ENCODE peak calls at places on chromosomes 6 and 20, in six cellular contexts. One of them, this sample, is unnamed.

GRCh38 chr6:139635401-139636130 is 261.1 kb upstream of the CITED2 start:
- DNase-seq in CMK: no peak
- DNase-seq in T-cell: no peak
- DNase-seq in activated T-cell treated with anti-CD3 and anti-CD28 coated beads, Interleukin-2, amount 50 U/mL, for 72 hours: no peak
- DNase-seq in IMR-90: no peak
- DNase-seq in nephron progenitor cell: no peak
- DNase-seq in this sample: no peak

GRCh38 chr6:35185302-35185681 is 28.5 kb upstream of the SCUBE3 start:
- DNase-seq in CMK: no peak
- DNase-seq in T-cell: no peak
- DNase-seq in activated T-cell treated with anti-CD3 and anti-CD28 coated beads, Interleukin-2, amount 50 U/mL, for 72 hours: no peak
- DNase-seq in IMR-90: peak; percentile 51
- DNase-seq in nephron progenitor cell: no peak
- DNase-seq in this sample: peak; percentile 61

GRCh38 chr6:104887350-104887749 is 27.6 kb upstream of the HACE1 start:
- DNase-seq in CMK: no peak
- DNase-seq in T-cell: no peak
- DNase-seq in activated T-cell treated with anti-CD3 and anti-CD28 coated beads, Interleukin-2, amount 50 U/mL, for 72 hours: no peak
- DNase-seq in IMR-90: peak; percentile 47
- DNase-seq in nephron progenitor cell: peak; percentile 55
- DNase-seq in this sample: no peak

GRCh38 chr6:71982385-71982784 is 96.0 kb downstream of the RIMS1 start:
- DNase-seq in CMK: no peak
- DNase-seq in T-cell: no peak
- DNase-seq in activated T-cell treated with anti-CD3 and anti-CD28 coated beads, Interleukin-2, amount 50 U/mL, for 72 hours: no peak
- DNase-seq in IMR-90: peak; percentile 1
- DNase-seq in nephron progenitor cell: no peak
- DNase-seq in this sample: no peak

GRCh38 chr20:45950330-45950646 is 15.8 kb downstream of the PCIF1 start:
- DNase-seq in CMK: no peak
- DNase-seq in T-cell: no peak
- DNase-seq in activated T-cell treated with anti-CD3 and anti-CD28 coated beads, Interleukin-2, amount 50 U/mL, for 72 hours: no peak
- DNase-seq in IMR-90: no peak
- DNase-seq in nephron progenitor cell: no peak
- DNase-seq in this sample: peak; percentile 59

GRCh38 chr6:51514396-51515051 is 572.9 kb downstream of the PKHD1 start:
- DNase-seq in CMK: no peak
- DNase-seq in T-cell: no peak
- DNase-seq in activated T-cell treated with anti-CD3 and anti-CD28 coated beads, Interleukin-2, amount 50 U/mL, for 72 hours: no peak
- DNase-seq in IMR-90: no peak
- DNase-seq in nephron progenitor cell: no peak
- DNase-seq in this sample: no peak

GRCh38 chr6:105332576-105332975 is 70.3 kb downstream of the PREP start:
- DNase-seq in CMK: no peak
- DNase-seq in T-cell: no peak
- DNase-seq in activated T-cell treated with anti-CD3 and anti-CD28 coated beads, Interleukin-2, amount 50 U/mL, for 72 hours: no peak
- DNase-seq in IMR-90: no peak
- DNase-seq in nephron progenitor cell: no peak
- DNase-seq in this sample: no peak

GRCh38 chr6:8837343-8837742 is 402.0 kb upstream of the SLC35B3 start:
- DNase-seq in CMK: no peak
- DNase-seq in T-cell: no peak
- DNase-seq in activated T-cell treated with anti-CD3 and anti-CD28 coated beads, Interleukin-2, amount 50 U/mL, for 72 hours: no peak
- DNase-seq in IMR-90: no peak
- DNase-seq in nephron progenitor cell: peak; percentile 3
- DNase-seq in this sample: no peak

GRCh38 chr6:161273752-161274487 is at the start of gene AGPAT4:
- DNase-seq in CMK: peak; percentile 83
- DNase-seq in T-cell: peak; percentile 69
- DNase-seq in activated T-cell treated with anti-CD3 and anti-CD28 coated beads, Interleukin-2, amount 50 U/mL, for 72 hours: peak; percentile 72
- DNase-seq in IMR-90: peak; percentile 98
- DNase-seq in nephron progenitor cell: peak; percentile 64
- DNase-seq in this sample: peak; percentile 82

GRCh38 chr6:22146581-22147468 is 150.0 kb downstream of the PRL start:
- DNase-seq in CMK: no peak
- DNase-seq in T-cell: peak; percentile 4
- DNase-seq in activated T-cell treated with anti-CD3 and anti-CD28 coated beads, Interleukin-2, amount 50 U/mL, for 72 hours: peak; percentile 2
- DNase-seq in IMR-90: no peak
- DNase-seq in nephron progenitor cell: peak; percentile 13
- DNase-seq in this sample: no peak

GRCh38 chr6:39665871-39666270 is 59.3 kb downstream of the KIF6 start:
- DNase-seq in CMK: no peak
- DNase-seq in T-cell: no peak
- DNase-seq in activated T-cell treated with anti-CD3 and anti-CD28 coated beads, Interleukin-2, amount 50 U/mL, for 72 hours: no peak
- DNase-seq in IMR-90: peak; percentile 4
- DNase-seq in nephron progenitor cell: no peak
- DNase-seq in this sample: no peak

GRCh38 chr6:87673237-87673636 is 28.8 kb downstream of the AKIRIN2 start:
- DNase-seq in CMK: no peak
- DNase-seq in T-cell: no peak
- DNase-seq in activated T-cell treated with anti-CD3 and anti-CD28 coated beads, Interleukin-2, amount 50 U/mL, for 72 hours: no peak
- DNase-seq in IMR-90: no peak
- DNase-seq in nephron progenitor cell: no peak
- DNase-seq in this sample: no peak

GRCh38 chr20:49646126-49646525 is 67.6 kb downstream of the B4GALT5 start:
- DNase-seq in CMK: no peak
- DNase-seq in T-cell: no peak
- DNase-seq in activated T-cell treated with anti-CD3 and anti-CD28 coated beads, Interleukin-2, amount 50 U/mL, for 72 hours: no peak
- DNase-seq in IMR-90: peak; percentile 91
- DNase-seq in nephron progenitor cell: no peak
- DNase-seq in this sample: no peak

GRCh38 chr20:1824177-1824576 is 71.0 kb upstream of the SIRPA start:
- DNase-seq in CMK: no peak
- DNase-seq in T-cell: no peak
- DNase-seq in activated T-cell treated with anti-CD3 and anti-CD28 coated beads, Interleukin-2, amount 50 U/mL, for 72 hours: no peak
- DNase-seq in IMR-90: no peak
- DNase-seq in nephron progenitor cell: no peak
- DNase-seq in this sample: no peak

GRCh38 chr6:17397764-17398194 is 4.4 kb downstream of the CAP2 start:
- DNase-seq in CMK: no peak
- DNase-seq in T-cell: no peak
- DNase-seq in activated T-cell treated with anti-CD3 and anti-CD28 coated beads, Interleukin-2, amount 50 U/mL, for 72 hours: no peak
- DNase-seq in IMR-90: no peak
- DNase-seq in nephron progenitor cell: no peak
- DNase-seq in this sample: no peak

GRCh38 chr6:157741889-157742615 is 81.0 kb upstream of the SNX9 start:
- DNase-seq in CMK: no peak
- DNase-seq in T-cell: no peak
- DNase-seq in activated T-cell treated with anti-CD3 and anti-CD28 coated beads, Interleukin-2, amount 50 U/mL, for 72 hours: no peak
- DNase-seq in IMR-90: no peak
- DNase-seq in nephron progenitor cell: no peak
- DNase-seq in this sample: no peak

GRCh38 chr6:90131614-90132423 is 164.8 kb downstream of the BACH2 start:
- DNase-seq in CMK: no peak
- DNase-seq in T-cell: no peak
- DNase-seq in activated T-cell treated with anti-CD3 and anti-CD28 coated beads, Interleukin-2, amount 50 U/mL, for 72 hours: no peak
- DNase-seq in IMR-90: peak; percentile 63
- DNase-seq in nephron progenitor cell: no peak
- DNase-seq in this sample: no peak

GRCh38 chr20:22303523-22303922 is 280.8 kb downstream of the FOXA2 start:
- DNase-seq in CMK: no peak
- DNase-seq in T-cell: no peak
- DNase-seq in activated T-cell treated with anti-CD3 and anti-CD28 coated beads, Interleukin-2, amount 50 U/mL, for 72 hours: no peak
- DNase-seq in IMR-90: no peak
- DNase-seq in nephron progenitor cell: no peak
- DNase-seq in this sample: no peak

GRCh38 chr20:25369529-25369928 is 21.1 kb downstream of the ABHD12 start:
- DNase-seq in CMK: no peak
- DNase-seq in T-cell: no peak
- DNase-seq in activated T-cell treated with anti-CD3 and anti-CD28 coated beads, Interleukin-2, amount 50 U/mL, for 72 hours: no peak
- DNase-seq in IMR-90: no peak
- DNase-seq in nephron progenitor cell: no peak
- DNase-seq in this sample: no peak

This sample was measured in activated effector memory CD4-positive, alpha-beta T cell treated with anti-CD3 and anti-CD28 coated beads, Interleukin-2, amount 50 U/mL, for 16 hours.